ENCODE peak calls at places on chromosomes 4 and X, in four cellular contexts. One of them, this sample, is unnamed.

GRCh38 chr4:6002926-6003325 is 15.3 kb downstream of the C4orf50 start:
- DNase-seq in GM12878: no peak
- DNase-seq in endothelial cell of umbilical vein: no peak
- DNase-seq in K562: no peak
- DNase-seq in this sample: no peak

GRCh38 chr4:2083116-2083825 is 24.1 kb downstream of the NAT8L start:
- DNase-seq in GM12878: no peak
- DNase-seq in endothelial cell of umbilical vein: no peak
- DNase-seq in K562: no peak
- DNase-seq in this sample: no peak

GRCh38 chrX:28223991-28224390 is 242.7 kb upstream of the DCAF8L1 start:
- DNase-seq in GM12878: no peak
- DNase-seq in endothelial cell of umbilical vein: no peak
- DNase-seq in K562: no peak
- DNase-seq in this sample: no peak

GRCh38 chr4:113760852-113761681 is 471 bp downstream of the CAMK2D start:
- DNase-seq in GM12878: no peak
- DNase-seq in endothelial cell of umbilical vein: peak
- DNase-seq in K562: no peak
- DNase-seq in this sample: peak

GRCh38 chrX:123357941-123358340 is 173.9 kb downstream of the GRIA3 start:
- DNase-seq in GM12878: peak
- DNase-seq in endothelial cell of umbilical vein: no peak
- DNase-seq in K562: no peak
- DNase-seq in this sample: no peak

GRCh38 chrX:130170752-130171445 is 863 bp upstream of the RAB33A start:
- DNase-seq in GM12878: peak
- DNase-seq in endothelial cell of umbilical vein: no peak
- DNase-seq in K562: no peak
- DNase-seq in this sample: no peak

GRCh38 chr4:180304321-180304720 is 1938.9 kb upstream of the TENM3 start:
- DNase-seq in GM12878: no peak
- DNase-seq in endothelial cell of umbilical vein: no peak
- DNase-seq in K562: no peak
- DNase-seq in this sample: no peak

GRCh38 chr4:16269742-16270522 is 43.7 kb upstream of the TAPT1 start:
- DNase-seq in GM12878: no peak
- DNase-seq in endothelial cell of umbilical vein: no peak
- DNase-seq in K562: no peak
- DNase-seq in this sample: peak

GRCh38 chr4:77697860-77698599 is 92.4 kb downstream of the CXCL13 start:
- DNase-seq in GM12878: no peak
- DNase-seq in endothelial cell of umbilical vein: peak
- DNase-seq in K562: no peak
- DNase-seq in this sample: peak

GRCh38 chr4:94426783-94427182 is 25.0 kb upstream of the PDLIM5 start:
- DNase-seq in GM12878: no peak
- DNase-seq in endothelial cell of umbilical vein: peak
- DNase-seq in K562: no peak
- DNase-seq in this sample: no peak

GRCh38 chrX:144334577-144334976 is 450.7 kb downstream of the UBE2NL start:
- DNase-seq in GM12878: no peak
- DNase-seq in endothelial cell of umbilical vein: no peak
- DNase-seq in K562: peak
- DNase-seq in this sample: no peak

GRCh38 chrX:110315541-110315940 is 2.3 kb downstream of the AMMECR1 start:
- DNase-seq in GM12878: peak
- DNase-seq in endothelial cell of umbilical vein: no peak
- DNase-seq in K562: no peak
- DNase-seq in this sample: no peak

GRCh38 chr4:25837107-25837506 is 25.7 kb downstream of the SEL1L3 start:
- DNase-seq in GM12878: no peak
- DNase-seq in endothelial cell of umbilical vein: no peak
- DNase-seq in K562: no peak
- DNase-seq in this sample: no peak
- TF ChIP-seq FOS in GM12878: no peak
- TF ChIP-seq FOS in endothelial cell of umbilical vein: no peak
- TF ChIP-seq FOS in K562: no peak
- TF ChIP-seq FOS in this sample: no peak

DNA sequence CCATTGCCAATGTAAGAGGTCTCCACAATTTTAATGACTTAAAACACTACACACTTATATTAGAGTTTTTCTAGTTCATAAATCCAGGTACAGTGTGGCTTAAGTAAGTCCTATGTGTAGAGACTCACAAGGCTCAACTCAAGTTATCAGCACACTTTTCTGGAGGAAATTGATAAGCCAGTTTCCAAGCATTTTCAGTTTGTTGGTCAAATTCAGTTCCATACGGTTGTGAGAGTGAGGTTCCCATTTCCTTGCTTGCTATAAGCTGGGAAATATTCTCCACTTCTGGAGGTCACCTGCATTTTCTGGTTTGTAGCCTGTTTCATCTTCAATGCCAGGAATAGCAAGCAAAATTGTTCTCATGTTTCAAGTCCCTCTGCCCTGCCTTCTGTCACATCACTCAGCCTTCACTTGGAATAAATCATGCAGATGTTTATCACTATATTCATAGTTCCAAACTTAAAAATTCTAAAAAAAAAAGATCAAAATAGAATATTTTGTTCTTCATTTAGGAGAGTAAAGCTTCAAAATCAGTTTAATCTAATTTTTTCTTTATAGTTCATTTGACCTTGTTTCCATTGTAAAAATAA is 1137.5 kb upstream of the INTU start:
- DNase-seq in GM12878: no peak
- DNase-seq in endothelial cell of umbilical vein: no peak
- DNase-seq in K562: peak
- DNase-seq in this sample: no peak
- TF ChIP-seq FOS in GM12878: no peak
- TF ChIP-seq FOS in endothelial cell of umbilical vein: no peak
- TF ChIP-seq FOS in K562: no peak
- TF ChIP-seq FOS in this sample: no peak

GRCh38 chrX:41027388-41027787 is 57.9 kb upstream of the USP9X start:
- DNase-seq in GM12878: no peak
- DNase-seq in endothelial cell of umbilical vein: no peak
- DNase-seq in K562: no peak
- DNase-seq in this sample: peak
- TF ChIP-seq FOS in GM12878: no peak
- TF ChIP-seq FOS in endothelial cell of umbilical vein: no peak
- TF ChIP-seq FOS in K562: no peak
- TF ChIP-seq FOS in this sample: no peak

DNA sequence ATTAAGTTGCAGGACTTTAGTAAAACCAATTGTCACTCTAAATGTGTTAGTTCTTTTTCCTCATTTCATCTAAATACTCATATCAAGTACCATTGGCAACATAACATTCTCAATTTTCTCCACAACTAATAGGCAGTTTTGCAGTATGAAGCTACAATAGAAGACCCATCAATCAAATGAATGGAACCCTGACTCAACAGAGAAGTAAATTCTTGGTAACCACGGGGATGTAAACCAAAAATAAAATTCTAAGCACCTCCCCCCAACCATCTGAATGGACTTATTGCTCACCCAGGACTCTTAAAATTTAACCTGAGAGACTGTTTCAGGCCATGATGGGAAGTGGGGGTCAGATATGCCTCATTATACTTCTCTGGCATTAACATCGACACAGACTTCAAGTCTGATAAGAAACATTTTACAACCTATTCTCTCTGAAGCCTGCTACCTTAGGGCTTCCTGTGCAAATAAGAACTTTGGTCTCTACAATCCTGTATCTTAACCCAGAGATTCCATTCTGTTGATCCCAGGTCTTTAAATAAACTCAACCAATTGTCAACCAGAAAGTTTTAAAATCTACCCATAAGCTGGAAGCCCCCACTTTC is 620.9 kb downstream of the TLL1 start:
- DNase-seq in GM12878: no peak
- DNase-seq in endothelial cell of umbilical vein: no peak
- DNase-seq in K562: no peak
- DNase-seq in this sample: no peak
- TF ChIP-seq FOS in GM12878: no peak
- TF ChIP-seq FOS in endothelial cell of umbilical vein: no peak
- TF ChIP-seq FOS in K562: no peak
- TF ChIP-seq FOS in this sample: no peak

DNA sequence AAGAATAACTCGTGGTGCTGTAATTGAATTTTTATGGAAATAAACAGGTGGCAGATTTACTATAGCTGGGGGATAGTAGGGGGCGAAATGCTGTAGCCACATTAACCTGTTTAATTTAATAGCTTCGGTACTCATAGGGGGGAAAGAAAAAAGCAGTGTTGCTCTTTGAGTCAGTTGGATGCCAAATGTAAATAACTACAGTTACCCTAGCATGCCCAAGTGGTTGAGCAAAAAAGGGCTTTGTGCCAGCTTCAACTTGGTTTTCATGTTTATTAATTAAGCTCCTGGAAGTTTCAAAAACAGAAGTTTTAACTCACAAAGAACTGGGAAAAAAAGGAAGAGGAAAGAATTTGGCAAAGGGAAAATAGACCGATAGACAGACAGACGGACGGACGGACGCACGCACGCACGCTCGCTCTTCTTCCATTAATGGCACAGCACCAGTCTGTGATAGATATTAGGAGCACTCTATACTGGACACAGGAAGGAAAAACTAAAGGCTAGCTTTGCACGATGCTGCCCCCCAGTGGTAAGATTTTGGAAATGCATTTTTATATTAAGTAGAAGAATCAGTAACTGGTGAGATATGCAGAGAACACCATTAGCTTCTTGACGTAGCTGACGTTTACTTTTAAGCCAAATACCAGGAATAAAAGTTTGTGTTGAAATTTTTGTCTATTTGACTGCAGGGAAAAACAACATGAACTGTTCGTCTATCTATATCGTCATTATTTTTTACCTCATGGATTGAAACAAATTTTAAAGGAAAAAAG is 151.8 kb downstream of the SLC7A11 start:
- DNase-seq in GM12878: peak
- DNase-seq in endothelial cell of umbilical vein: peak
- DNase-seq in K562: peak
- DNase-seq in this sample: peak
- TF ChIP-seq FOS in GM12878: no peak
- TF ChIP-seq FOS in endothelial cell of umbilical vein: no peak
- TF ChIP-seq FOS in K562: no peak
- TF ChIP-seq FOS in this sample: no peak

GRCh38 chrX:40866878-40867277 is 131.5 kb upstream of the MED14 start:
- DNase-seq in GM12878: no peak
- DNase-seq in endothelial cell of umbilical vein: peak
- DNase-seq in K562: no peak
- DNase-seq in this sample: no peak
- TF ChIP-seq FOS in GM12878: no peak
- TF ChIP-seq FOS in endothelial cell of umbilical vein: no peak
- TF ChIP-seq FOS in K562: no peak
- TF ChIP-seq FOS in this sample: no peak

GRCh38 chrX:18424482-18425198 is 768 bp upstream of the CDKL5 start:
- DNase-seq in GM12878: no peak
- DNase-seq in endothelial cell of umbilical vein: peak
- DNase-seq in K562: no peak
- DNase-seq in this sample: peak
- TF ChIP-seq FOS in GM12878: no peak
- TF ChIP-seq FOS in endothelial cell of umbilical vein: no peak
- TF ChIP-seq FOS in K562: no peak
- TF ChIP-seq FOS in this sample: no peak

GRCh38 chr4:187227907-187228699 is 504.4 kb upstream of the FAT1 start:
- DNase-seq in GM12878: no peak
- DNase-seq in endothelial cell of umbilical vein: no peak
- DNase-seq in K562: no peak
- DNase-seq in this sample: peak
- TF ChIP-seq FOS in GM12878: no peak
- TF ChIP-seq FOS in endothelial cell of umbilical vein: no peak
- TF ChIP-seq FOS in K562: no peak
- TF ChIP-seq FOS in this sample: no peak

GRCh38 chr4:167282171-167282864 is 48.0 kb upstream of the SPOCK3 start:
- DNase-seq in GM12878: no peak
- DNase-seq in endothelial cell of umbilical vein: peak
- DNase-seq in K562: no peak
- DNase-seq in this sample: no peak
- TF ChIP-seq FOS in GM12878: no peak
- TF ChIP-seq FOS in endothelial cell of umbilical vein: peak
- TF ChIP-seq FOS in K562: no peak
- TF ChIP-seq FOS in this sample: no peak